ENCODE peak calls at places on chromosomes 2 and 18, in seven cellular contexts. R, Q, F, X, U, S and V are unnamed samples.

GRCh38 chr2:41950440-41950960 is 97.3 kb upstream of the PKDCC start:
- DNase-seq in R (no peak), X (no peak), F (no peak), S (no peak), U (no peak), Q (no peak), V (peak; percentile 71)

GRCh38 chr18:36355511-36355910 is 58.0 kb downstream of the FHOD3 start:
- DNase-seq in U (no peak), R (no peak), S (no peak), F (no peak), Q (no peak), X (no peak), V (no peak)

GRCh38 chr2:183606718-183607085 is 482.5 kb downstream of the NUP35 start:
- DNase-seq in U (no peak), Q (no peak), F (no peak), R (no peak), X (no peak), S (no peak), V (no peak)

GRCh38 chr2:217331577-217332139 is 471.8 kb upstream of the TNP1 start:
- DNase-seq in S (no peak), R (peak; percentile 60), U (no peak), F (no peak), Q (no peak), X (no peak), V (no peak)

GRCh38 chr18:8615397-8616025 is 6.3 kb downstream of the RAB12 start:
- DNase-seq in R (peak; percentile 92), U (peak; percentile 38), Q (no peak), X (no peak), S (no peak), F (no peak), V (peak; percentile 18)

GRCh38 chr2:125160947-125161346 is 1135.9 kb downstream of the CNTNAP5 start:
- DNase-seq in U (no peak), R (no peak), F (no peak), Q (no peak), X (no peak), S (no peak), V (no peak)

GRCh38 chr2:65024149-65024829 is 31.9 kb upstream of the CEP68 start:
- DNase-seq in X (no peak), R (peak; percentile 81), F (no peak), U (no peak), S (peak; percentile 12), Q (no peak), V (no peak)

GRCh38 chr2:230912046-230912445 is 13.0 kb downstream of the GPR55 start:
- DNase-seq in S (no peak), U (no peak), X (no peak), Q (no peak), R (no peak), F (no peak), V (no peak)

GRCh38 chr2:230895536-230896345 is 29.3 kb downstream of the GPR55 start:
- DNase-seq in Q (no peak), U (peak; percentile 86), X (peak; percentile 3), S (no peak), F (no peak), R (no peak), V (no peak)

GRCh38 chr2:169210917-169211316 is 141.6 kb downstream of the DHRS9 start:
- DNase-seq in R (no peak), S (no peak), Q (no peak), U (no peak), F (no peak), X (no peak), V (no peak)

GRCh38 chr2:23381084-23381483 is 3.9 kb upstream of the KLHL29 start:
- DNase-seq in Q (peak; percentile 54), R (peak; percentile 74), S (peak; percentile 89), F (no peak), U (peak; percentile 17), X (peak; percentile 14), V (no peak)

GRCh38 chr2:100470898-100471514 is 724 bp downstream of the NMS start:
- DNase-seq in U (peak; percentile 19), Q (peak; percentile 36), X (no peak), R (peak; percentile 27), S (no peak), F (no peak), V (no peak)

GRCh38 chr2:214019229-214019972 is 391.5 kb upstream of the VWC2L start:
- DNase-seq in F (no peak), X (no peak), Q (no peak), U (no peak), S (peak; percentile 48), R (peak; percentile 96), V (no peak)